ENCODE peak calls at places on chromosomes 4 and X, in four cellular contexts. O is CD8-positive, alpha-beta memory T cell; M is mammary epithelial cell; G is tibial artery. X is an unnamed sample.
A peak's percentile ranks its signal among the peaks of the same experiment; 100 is the strongest.

GRCh38 chr4:72959411-72959810 is 110.1 kb downstream of the COX18 start:
- DNase-seq in G (no peak), M (no peak), O (no peak), X (no peak)

GRCh38 chrX:64204701-64205440 is 637 bp downstream of the AMER1 start:
- DNase-seq in G (peak; percentile 69), M (peak; percentile 25), O (no peak), X (no peak)

GRCh38 chrX:12950851-12951589 is 23.9 kb upstream of the TMSB4X start:
- DNase-seq in G (no peak), O (peak; percentile 80), M (no peak), X (no peak)

GRCh38 chrX:114626323-114626722 is 42.4 kb downstream of the HTR2C start:
- DNase-seq in O (no peak), M (peak; percentile 5), G (no peak), X (no peak)

GRCh38 chr4:145734051-145734450 is 54.1 kb downstream of the C4orf51 start:
- DNase-seq in M (no peak), G (no peak), O (no peak), X (no peak)

GRCh38 chr4:107117726-107118125 is 81.6 kb upstream of the DKK2 start:
- DNase-seq in G (no peak), O (no peak), M (no peak), X (no peak)

GRCh38 chrX:106397788-106398538 is 213.8 kb upstream of the RADX start:
- DNase-seq in G (no peak), M (peak; percentile 12), O (no peak), X (no peak)

GRCh38 chr4:176034498-176034897 is 31.1 kb upstream of the WDR17 start:
- DNase-seq in G (no peak), O (no peak), M (peak; percentile 4), X (no peak)

GRCh38 chrX:16870861-16871584 is 861 bp upstream of the RBBP7 start:
- DNase-seq in M (no peak), O (no peak), G (peak; percentile 64), X (no peak)

GRCh38 chr4:180028682-180029081 is 2214.5 kb upstream of the TENM3 start:
- DNase-seq in M (peak; percentile 2), O (no peak), G (no peak), X (no peak)

GRCh38 chrX:11558972-11559371 is 106.7 kb downstream of the ARHGAP6 start:
- DNase-seq in O (peak; percentile 53), M (peak; percentile 3), G (no peak), X (no peak)

GRCh38 chr4:5186584-5187170 is 135.4 kb downstream of the STK32B start:
- DNase-seq in G (no peak), O (no peak), M (no peak), X (no peak)

DNA sequence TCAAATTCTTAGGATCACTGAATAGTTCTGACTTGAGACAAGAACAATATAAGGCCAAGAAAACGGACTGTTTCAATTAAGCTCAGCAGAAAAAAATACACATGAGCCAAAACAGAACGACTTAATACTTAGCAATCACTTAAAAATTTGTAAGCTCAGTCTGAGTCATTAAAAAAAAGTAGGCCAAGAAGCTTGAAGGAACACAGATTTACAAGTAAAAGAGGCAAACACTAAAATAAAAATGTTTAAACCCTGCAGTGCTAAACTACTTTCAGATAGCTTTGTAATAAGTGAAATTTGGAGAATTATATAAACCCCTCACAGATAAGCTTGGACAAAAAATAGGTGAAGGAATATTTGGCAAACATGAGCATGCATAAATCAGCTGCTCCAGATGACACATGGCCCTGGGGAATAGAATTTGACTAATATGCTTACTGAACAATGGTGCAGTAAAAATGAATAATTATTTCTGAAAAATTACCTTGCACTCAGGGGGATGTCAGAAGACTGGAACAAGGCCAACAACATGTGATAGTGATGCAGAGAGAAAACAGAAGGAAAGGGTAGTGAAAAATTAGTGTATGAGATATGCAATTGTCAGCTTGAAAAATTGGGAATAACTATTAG is 49.6 kb downstream of the LNX1 start:
- DNase-seq in G (no peak), M (peak; percentile 75), O (no peak), X (no peak)
- H3K27ac ChIP-seq in G (no peak overlapping the region), M (peak overlapping the region; percentile 48), O (no peak overlapping the region), X (no peak overlapping the region)

GRCh38 chr4:932713-933070 is 432 bp downstream of the TMEM175 start:
- DNase-seq in G (no peak), M (no peak), O (no peak), X (no peak)
- H3K4me3 ChIP-seq in G (peak overlapping the region; percentile 99), M (peak overlapping the region; percentile 98), O (peak overlapping the region; percentile 82), X (peak overlapping the region; percentile 96)

GRCh38 chr4:56050584-56050983 is 101.8 kb downstream of the CEP135 start:
- DNase-seq in M (no peak), O (no peak), G (no peak), X (no peak)
- H3K27ac ChIP-seq in M (no peak overlapping the region), O (no peak overlapping the region), G (no peak overlapping the region), X (no peak overlapping the region)

GRCh38 chr4:178781779-178782178 is 1339.5 kb upstream of the AGA start:
- DNase-seq in O (no peak), M (no peak), G (no peak), X (no peak)
- H3K4me3 ChIP-seq in O (no peak overlapping the region), M (no peak overlapping the region), G (no peak overlapping the region), X (no peak overlapping the region)

DNA sequence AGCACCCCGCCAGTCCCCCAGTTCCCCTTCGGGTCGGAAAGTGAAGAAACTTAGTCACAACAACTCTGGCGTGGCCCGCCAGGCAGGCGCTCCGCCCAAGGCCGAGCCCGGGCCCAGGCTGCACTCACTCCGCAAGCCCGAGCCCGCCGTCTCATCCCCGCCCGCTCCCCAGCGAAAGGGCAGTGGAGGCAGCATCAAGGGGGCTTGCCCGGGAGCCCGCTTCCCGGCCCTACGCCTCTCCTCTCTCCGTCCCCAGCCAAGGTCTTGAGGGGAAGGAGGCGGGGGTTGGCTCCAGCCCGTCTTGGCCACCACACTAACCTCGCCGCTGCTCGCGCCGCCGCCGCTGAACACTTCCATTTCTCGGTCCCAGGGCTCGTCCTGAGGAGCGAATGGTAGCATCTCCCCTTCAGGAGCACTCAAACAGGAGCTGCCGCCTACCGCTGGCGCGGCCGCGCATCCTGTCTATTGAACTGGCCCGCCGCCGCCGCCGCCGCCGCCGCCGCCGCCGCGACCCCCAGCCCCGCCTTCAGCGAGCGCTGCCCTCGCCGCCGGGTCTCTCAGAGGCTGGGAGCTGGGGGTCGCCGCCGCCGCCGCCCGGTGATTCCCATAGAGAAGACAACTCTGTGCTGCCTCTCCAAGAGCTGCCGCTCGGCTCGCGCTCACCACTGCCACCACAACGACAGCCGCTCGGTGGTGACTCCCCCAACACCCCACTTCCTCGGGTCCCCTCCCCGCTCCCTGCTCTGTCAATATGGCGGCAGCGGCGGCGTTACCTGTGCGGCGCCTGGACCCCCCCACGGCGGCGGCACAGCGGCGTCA is at the start of gene RPS6KA6:
- DNase-seq in O (no peak), G (peak; percentile 65), M (peak; percentile 25), X (no peak)
- H3K27ac ChIP-seq in O (no peak within 1 kb of the TSS), G (peak within 1 kb of the TSS; percentile 82), M (no peak within 1 kb of the TSS), X (peak within 1 kb of the TSS; percentile 27)

DNA sequence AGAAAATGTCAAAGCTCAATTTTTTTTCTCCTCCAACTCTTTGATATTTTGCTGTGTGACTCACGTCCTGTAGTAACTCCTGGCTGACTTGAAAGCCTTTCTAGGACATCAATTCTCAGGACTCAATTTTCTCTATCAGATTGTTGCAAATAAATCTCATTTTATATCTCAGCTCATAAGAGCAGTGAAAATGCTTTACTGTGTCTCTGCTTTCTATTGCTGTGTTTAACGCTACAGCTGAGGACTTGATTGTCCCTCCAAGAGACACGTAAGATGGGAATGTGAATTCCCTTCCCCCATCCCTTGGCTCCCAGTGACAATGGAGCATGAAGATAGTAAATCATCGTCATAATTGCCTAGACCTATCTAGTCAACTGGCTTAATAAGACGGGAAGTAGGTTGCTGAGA is 20.5 kb upstream of the CBR4 start:
- DNase-seq in O (no peak), G (no peak), M (no peak), X (no peak)
- H3K4me3 ChIP-seq in O (no peak overlapping the region), G (no peak overlapping the region), M (no peak overlapping the region), X (no peak overlapping the region)

GRCh38 chr4:84467601-84468000 is 31.5 kb downstream of the NKX6-1 start:
- DNase-seq in O (no peak), G (no peak), M (no peak), X (no peak)
- H3K27ac ChIP-seq in O (no peak overlapping the region), G (no peak overlapping the region), M (no peak overlapping the region), X (no peak overlapping the region)

GRCh38 chr4:153486281-153487151 is 20.4 kb downstream of the TMEM131L start:
- DNase-seq in M (peak; percentile 97), G (peak; percentile 76), O (no peak), X (no peak)

GRCh38 chr4:153488719-153489384 is 22.7 kb downstream of the TMEM131L start:
- DNase-seq in O (peak; percentile 54), G (peak; percentile 80), M (peak; percentile 72), X (no peak)

GRCh38 chr4:153489856-153490558 is 23.8 kb downstream of the TMEM131L start:
- DNase-seq in O (no peak), M (no peak), G (no peak), X (no peak)

GRCh38 chr4:153485860-153486259 is 19.7 kb downstream of the TMEM131L start:
- DNase-seq in G (no peak), O (no peak), M (no peak), X (no peak)

GRCh38 chr4:153488006-153488718 is 22.0 kb downstream of the TMEM131L start:
- DNase-seq in G (no peak), M (peak; percentile 69), O (peak; percentile 79), X (no peak)
- H3K4me3 ChIP-seq in G (peak overlapping the region; percentile 30), M (peak overlapping the region; percentile 16), O (peak overlapping the region; percentile 54), X (no peak overlapping the region)

GRCh38 chrX:45889471-45889870 is 655.8 kb downstream of the ZNF674 start:
- DNase-seq in G (no peak), M (peak; percentile 17), O (no peak), X (no peak)
- H3K27ac ChIP-seq in G (no peak overlapping the region), M (no peak overlapping the region), O (no peak overlapping the region), X (no peak overlapping the region)

DNA sequence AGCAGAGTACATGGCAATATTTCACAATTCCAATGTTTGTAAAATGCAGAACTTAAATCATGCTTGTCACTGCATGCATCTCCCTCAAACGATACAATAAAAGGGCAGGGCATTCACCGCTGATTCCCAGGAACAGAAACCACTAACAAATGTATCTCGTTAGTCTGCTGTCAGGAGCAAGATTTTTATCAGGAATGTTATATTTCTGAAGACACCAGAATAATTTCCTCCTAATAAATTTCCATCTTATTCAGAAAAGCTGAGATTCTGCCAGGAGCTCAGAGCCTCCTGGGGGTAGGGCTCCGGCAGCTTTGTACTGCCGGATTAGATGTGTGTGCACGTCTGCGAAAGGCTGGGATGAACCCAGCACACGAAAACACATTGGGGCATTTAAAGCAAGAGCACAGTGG is 54.0 kb upstream of the LDB2 start:
- DNase-seq in O (no peak), M (no peak), G (no peak), X (no peak)
- H3K4me3 ChIP-seq in O (no peak overlapping the region), M (no peak overlapping the region), G (no peak overlapping the region), X (no peak overlapping the region)